ENCODE peak calls at places on chromosomes 13 and 19, in nine cellular contexts. One of them, this sample, is unnamed.

GRCh38 chr19:11165486-11166030 is 10.0 kb upstream of the SPC24 start:
- DNase-seq in effector CD4-positive, alpha-beta T cell: no peak
- DNase-seq in mesenteric fat pad: no peak
- DNase-seq in posterior cingulate gyrus: no peak
- DNase-seq in T-helper 2 cell: no peak
- DNase-seq in activated T-cell treated with anti-CD3 and anti-CD28 coated beads, Interleukin-2, amount 50 U/mL, for 4 hours: no peak
- DNase-seq in upper lobe of right lung: no peak
- DNase-seq in NCI-H1436: no peak
- DNase-seq in tibial nerve: no peak
- DNase-seq in this sample: no peak

GRCh38 chr13:113121183-113121927 is 1.2 kb upstream of the F10 start:
- DNase-seq in effector CD4-positive, alpha-beta T cell: no peak
- DNase-seq in mesenteric fat pad: peak; percentile 57
- DNase-seq in posterior cingulate gyrus: no peak
- DNase-seq in T-helper 2 cell: no peak
- DNase-seq in activated T-cell treated with anti-CD3 and anti-CD28 coated beads, Interleukin-2, amount 50 U/mL, for 4 hours: no peak
- DNase-seq in upper lobe of right lung: no peak
- DNase-seq in NCI-H1436: no peak
- DNase-seq in tibial nerve: no peak
- DNase-seq in this sample: no peak

GRCh38 chr19:54431255-54431838 is 16.1 kb downstream of the TTYH1 start:
- DNase-seq in effector CD4-positive, alpha-beta T cell: no peak
- DNase-seq in mesenteric fat pad: no peak
- DNase-seq in posterior cingulate gyrus: no peak
- DNase-seq in T-helper 2 cell: no peak
- DNase-seq in activated T-cell treated with anti-CD3 and anti-CD28 coated beads, Interleukin-2, amount 50 U/mL, for 4 hours: no peak
- DNase-seq in upper lobe of right lung: peak; percentile 83
- DNase-seq in NCI-H1436: no peak
- DNase-seq in tibial nerve: no peak
- DNase-seq in this sample: no peak

GRCh38 chr13:93603043-93603442 is 376.4 kb downstream of the GPC6 start:
- DNase-seq in effector CD4-positive, alpha-beta T cell: no peak
- DNase-seq in mesenteric fat pad: no peak
- DNase-seq in posterior cingulate gyrus: no peak
- DNase-seq in T-helper 2 cell: no peak
- DNase-seq in activated T-cell treated with anti-CD3 and anti-CD28 coated beads, Interleukin-2, amount 50 U/mL, for 4 hours: no peak
- DNase-seq in upper lobe of right lung: no peak
- DNase-seq in NCI-H1436: no peak
- DNase-seq in tibial nerve: no peak
- DNase-seq in this sample: no peak

GRCh38 chr19:23309926-23310325 is 59.7 kb upstream of the ZNF724 start:
- DNase-seq in effector CD4-positive, alpha-beta T cell: no peak
- DNase-seq in mesenteric fat pad: no peak
- DNase-seq in posterior cingulate gyrus: no peak
- DNase-seq in T-helper 2 cell: no peak
- DNase-seq in activated T-cell treated with anti-CD3 and anti-CD28 coated beads, Interleukin-2, amount 50 U/mL, for 4 hours: no peak
- DNase-seq in upper lobe of right lung: no peak
- DNase-seq in NCI-H1436: no peak
- DNase-seq in tibial nerve: no peak
- DNase-seq in this sample: no peak

GRCh38 chr19:11446652-11447301 is 11.3 kb downstream of the PRKCSH start:
- DNase-seq in effector CD4-positive, alpha-beta T cell: peak; percentile 43
- DNase-seq in mesenteric fat pad: no peak
- DNase-seq in posterior cingulate gyrus: peak; percentile 84
- DNase-seq in T-helper 2 cell: no peak
- DNase-seq in activated T-cell treated with anti-CD3 and anti-CD28 coated beads, Interleukin-2, amount 50 U/mL, for 4 hours: peak; percentile 44
- DNase-seq in upper lobe of right lung: peak; percentile 82
- DNase-seq in NCI-H1436: no peak
- DNase-seq in tibial nerve: no peak
- DNase-seq in this sample: no peak

GRCh38 chr19:53906211-53907192 is 2.6 kb upstream of the CACNG7 start:
- DNase-seq in effector CD4-positive, alpha-beta T cell: peak; percentile 61
- DNase-seq in mesenteric fat pad: no peak
- DNase-seq in posterior cingulate gyrus: peak; percentile 80
- DNase-seq in T-helper 2 cell: peak; percentile 49
- DNase-seq in activated T-cell treated with anti-CD3 and anti-CD28 coated beads, Interleukin-2, amount 50 U/mL, for 4 hours: peak; percentile 66
- DNase-seq in upper lobe of right lung: peak; percentile 80
- DNase-seq in NCI-H1436: no peak
- DNase-seq in tibial nerve: no peak
- DNase-seq in this sample: peak; percentile 45

GRCh38 chr19:10432736-10433130 is 12.4 kb downstream of the PDE4A start:
- DNase-seq in effector CD4-positive, alpha-beta T cell: no peak
- DNase-seq in mesenteric fat pad: no peak
- DNase-seq in posterior cingulate gyrus: no peak
- DNase-seq in T-helper 2 cell: no peak
- DNase-seq in activated T-cell treated with anti-CD3 and anti-CD28 coated beads, Interleukin-2, amount 50 U/mL, for 4 hours: no peak
- DNase-seq in upper lobe of right lung: no peak
- DNase-seq in NCI-H1436: no peak
- DNase-seq in tibial nerve: no peak
- DNase-seq in this sample: no peak

GRCh38 chr13:30866692-30867669 is 39.1 kb upstream of the MEDAG start:
- DNase-seq in effector CD4-positive, alpha-beta T cell: no peak
- DNase-seq in mesenteric fat pad: peak; percentile 11
- DNase-seq in posterior cingulate gyrus: no peak
- DNase-seq in T-helper 2 cell: no peak
- DNase-seq in activated T-cell treated with anti-CD3 and anti-CD28 coated beads, Interleukin-2, amount 50 U/mL, for 4 hours: no peak
- DNase-seq in upper lobe of right lung: no peak
- DNase-seq in NCI-H1436: no peak
- DNase-seq in tibial nerve: no peak
- DNase-seq in this sample: no peak

GRCh38 chr13:109647046-109647445 is 139.3 kb downstream of the IRS2 start:
- DNase-seq in effector CD4-positive, alpha-beta T cell: no peak
- DNase-seq in mesenteric fat pad: no peak
- DNase-seq in posterior cingulate gyrus: no peak
- DNase-seq in T-helper 2 cell: no peak
- DNase-seq in activated T-cell treated with anti-CD3 and anti-CD28 coated beads, Interleukin-2, amount 50 U/mL, for 4 hours: no peak
- DNase-seq in upper lobe of right lung: no peak
- DNase-seq in NCI-H1436: no peak
- DNase-seq in tibial nerve: no peak
- DNase-seq in this sample: no peak

GRCh38 chr19:29841559-29842367 is 30.0 kb downstream of the CCNE1 start:
- DNase-seq in effector CD4-positive, alpha-beta T cell: no peak
- DNase-seq in mesenteric fat pad: no peak
- DNase-seq in posterior cingulate gyrus: peak; percentile 61
- DNase-seq in T-helper 2 cell: no peak
- DNase-seq in activated T-cell treated with anti-CD3 and anti-CD28 coated beads, Interleukin-2, amount 50 U/mL, for 4 hours: no peak
- DNase-seq in upper lobe of right lung: peak; percentile 49
- DNase-seq in NCI-H1436: no peak
- DNase-seq in tibial nerve: no peak
- DNase-seq in this sample: no peak

GRCh38 chr19:10505583-10506229 is 2.5 kb upstream of the KEAP1 start:
- DNase-seq in effector CD4-positive, alpha-beta T cell: peak; percentile 68
- DNase-seq in mesenteric fat pad: no peak
- DNase-seq in posterior cingulate gyrus: peak; percentile 67
- DNase-seq in T-helper 2 cell: peak; percentile 85
- DNase-seq in activated T-cell treated with anti-CD3 and anti-CD28 coated beads, Interleukin-2, amount 50 U/mL, for 4 hours: peak; percentile 82
- DNase-seq in upper lobe of right lung: peak; percentile 88
- DNase-seq in NCI-H1436: peak; percentile 24
- DNase-seq in tibial nerve: peak; percentile 64
- DNase-seq in this sample: peak; percentile 50

GRCh38 chr13:81987159-81987558 is 1646.2 kb upstream of the SPRY2 start:
- DNase-seq in effector CD4-positive, alpha-beta T cell: no peak
- DNase-seq in mesenteric fat pad: no peak
- DNase-seq in posterior cingulate gyrus: no peak
- DNase-seq in T-helper 2 cell: no peak
- DNase-seq in activated T-cell treated with anti-CD3 and anti-CD28 coated beads, Interleukin-2, amount 50 U/mL, for 4 hours: no peak
- DNase-seq in upper lobe of right lung: no peak
- DNase-seq in NCI-H1436: no peak
- DNase-seq in tibial nerve: no peak
- DNase-seq in this sample: no peak

GRCh38 chr13:111066544-111066943 is 48.6 kb upstream of the ARHGEF7 start:
- DNase-seq in effector CD4-positive, alpha-beta T cell: no peak
- DNase-seq in mesenteric fat pad: no peak
- DNase-seq in posterior cingulate gyrus: no peak
- DNase-seq in T-helper 2 cell: no peak
- DNase-seq in activated T-cell treated with anti-CD3 and anti-CD28 coated beads, Interleukin-2, amount 50 U/mL, for 4 hours: no peak
- DNase-seq in upper lobe of right lung: no peak
- DNase-seq in NCI-H1436: no peak
- DNase-seq in tibial nerve: no peak
- DNase-seq in this sample: no peak

GRCh38 chr19:19134687-19135158 is 3.6 kb downstream of the TMEM161A start:
- DNase-seq in effector CD4-positive, alpha-beta T cell: no peak
- DNase-seq in mesenteric fat pad: no peak
- DNase-seq in posterior cingulate gyrus: no peak
- DNase-seq in T-helper 2 cell: peak; percentile 22
- DNase-seq in activated T-cell treated with anti-CD3 and anti-CD28 coated beads, Interleukin-2, amount 50 U/mL, for 4 hours: peak; percentile 28
- DNase-seq in upper lobe of right lung: peak; percentile 78
- DNase-seq in NCI-H1436: no peak
- DNase-seq in tibial nerve: no peak
- DNase-seq in this sample: no peak

GRCh38 chr19:48735031-48735615 is 5.3 kb downstream of the RASIP1 start:
- DNase-seq in effector CD4-positive, alpha-beta T cell: no peak
- DNase-seq in mesenteric fat pad: no peak
- DNase-seq in posterior cingulate gyrus: no peak
- DNase-seq in T-helper 2 cell: no peak
- DNase-seq in activated T-cell treated with anti-CD3 and anti-CD28 coated beads, Interleukin-2, amount 50 U/mL, for 4 hours: no peak
- DNase-seq in upper lobe of right lung: no peak
- DNase-seq in NCI-H1436: no peak
- DNase-seq in tibial nerve: no peak
- DNase-seq in this sample: no peak

GRCh38 chr19:46840157-46840942 is 10.3 kb downstream of the AP2S1 start:
- DNase-seq in effector CD4-positive, alpha-beta T cell: peak; percentile 28
- DNase-seq in mesenteric fat pad: no peak
- DNase-seq in posterior cingulate gyrus: no peak
- DNase-seq in T-helper 2 cell: peak; percentile 79
- DNase-seq in activated T-cell treated with anti-CD3 and anti-CD28 coated beads, Interleukin-2, amount 50 U/mL, for 4 hours: peak; percentile 46
- DNase-seq in upper lobe of right lung: peak; percentile 70
- DNase-seq in NCI-H1436: peak; percentile 59
- DNase-seq in tibial nerve: no peak
- DNase-seq in this sample: peak; percentile 49

GRCh38 chr13:37479901-37480300 is 118.7 kb downstream of the POSTN start:
- DNase-seq in effector CD4-positive, alpha-beta T cell: no peak
- DNase-seq in mesenteric fat pad: no peak
- DNase-seq in posterior cingulate gyrus: no peak
- DNase-seq in T-helper 2 cell: no peak
- DNase-seq in activated T-cell treated with anti-CD3 and anti-CD28 coated beads, Interleukin-2, amount 50 U/mL, for 4 hours: no peak
- DNase-seq in upper lobe of right lung: no peak
- DNase-seq in NCI-H1436: no peak
- DNase-seq in tibial nerve: no peak
- DNase-seq in this sample: no peak